ENCODE peak calls at places on chromosomes 12 and 14, in six cellular contexts. V, C, I, N, P and O are unnamed samples.

GRCh38 chr14:85599939-85600338 is 70.0 kb downstream of the FLRT2 start:
- DNase-seq in V (peak; percentile 64), C (peak; percentile 22), I (no peak), N (no peak), P (no peak), O (no peak)

GRCh38 chr12:108586306-108586705 is 11.6 kb downstream of the TMEM119 start:
- DNase-seq in V (no peak), C (no peak), I (no peak), N (no peak), P (no peak), O (no peak)

GRCh38 chr12:132253698-132254480 is 75.5 kb downstream of the GALNT9 start:
- DNase-seq in V (no peak), C (no peak), I (no peak), N (no peak), P (no peak), O (no peak)

GRCh38 chr12:32455607-32456063 is 56.3 kb downstream of the FGD4 start:
- DNase-seq in V (peak; percentile 88), C (peak; percentile 76), I (peak; percentile 45), N (peak; percentile 81), P (peak; percentile 91), O (peak; percentile 72)

GRCh38 chr12:56723352-56723751 is 1.7 kb downstream of the NACA start:
- DNase-seq in V (no peak), C (no peak), I (no peak), N (no peak), P (no peak), O (no peak)

GRCh38 chr12:32032205-32032810 is 73.1 kb downstream of the RESF1 start:
- DNase-seq in V (peak; percentile 56), C (peak; percentile 41), I (no peak), N (peak; percentile 12), P (no peak), O (no peak)

GRCh38 chr12:86137936-86138335 is 118.3 kb downstream of the MGAT4C start:
- DNase-seq in V (peak; percentile 11), C (no peak), I (peak; percentile 16), N (peak; percentile 79), P (no peak), O (no peak)

GRCh38 chr12:107108995-107109508 is 15.7 kb upstream of the CRY1 start:
- DNase-seq in V (no peak), C (no peak), I (no peak), N (no peak), P (peak; percentile 10), O (no peak)

GRCh38 chr12:5733136-5733755 is 211.8 kb downstream of the ANO2 start:
- DNase-seq in V (no peak), C (no peak), I (no peak), N (no peak), P (no peak), O (no peak)

GRCh38 chr14:95523818-95524448 is 7.5 kb upstream of the SYNE3 start:
- DNase-seq in V (peak; percentile 51), C (no peak), I (no peak), N (no peak), P (peak; percentile 31), O (no peak)

GRCh38 chr12:24057920-24058476 is 108.5 kb upstream of the SOX5 start:
- DNase-seq in V (no peak), C (no peak), I (no peak), N (no peak), P (no peak), O (no peak)

GRCh38 chr14:70021548-70021947 is 142.3 kb downstream of the SMOC1 start:
- DNase-seq in V (no peak), C (no peak), I (no peak), N (no peak), P (no peak), O (no peak)

GRCh38 chr12:40559865-40560264 is 132.4 kb upstream of the CNTN1 start:
- DNase-seq in V (no peak), C (no peak), I (no peak), N (no peak), P (no peak), O (no peak)

GRCh38 chr12:50050410-50051280 is 6.8 kb upstream of the ASIC1 start:
- DNase-seq in V (peak; percentile 75), C (peak; percentile 76), I (no peak), N (no peak), P (no peak), O (peak; percentile 77)

GRCh38 chr12:83826112-83826511 is 1086.5 kb downstream of the SLC6A15 start:
- DNase-seq in V (peak; percentile 50), C (peak; percentile 55), I (peak; percentile 22), N (peak; percentile 79), P (peak; percentile 19), O (peak; percentile 55)

DNA sequence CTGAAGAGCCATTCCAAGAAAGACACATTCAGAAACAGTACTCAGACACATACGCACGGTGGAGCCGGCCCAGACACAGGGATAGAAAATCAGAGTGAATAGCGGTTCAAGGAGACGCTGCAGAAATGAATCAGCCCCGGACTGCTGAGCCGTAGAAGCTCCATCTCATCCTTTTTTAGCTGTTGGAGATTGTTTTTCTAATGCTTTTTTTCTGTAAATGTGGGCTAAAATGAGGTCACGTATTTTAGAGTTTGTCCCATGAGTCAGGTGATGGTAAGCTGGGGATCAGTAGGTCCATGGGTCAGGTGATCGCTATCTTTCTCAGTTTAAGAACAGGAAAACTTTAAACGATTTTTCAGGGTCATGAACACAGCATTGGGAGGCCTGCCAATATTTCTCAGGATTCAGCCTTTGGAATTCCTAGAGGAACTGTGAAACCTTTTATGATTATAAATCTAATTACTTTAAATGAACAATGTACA is 202.4 kb downstream of the ITPR2 start:
- DNase-seq in V (peak; percentile 66), C (peak; percentile 50), I (no peak), N (peak; percentile 75), P (no peak), O (no peak)
- TF ChIP-seq EZH2phosphoT487 in V (no peak), C (no peak), I (no peak), N (no peak), P (no peak), O (no peak)

GRCh38 chr12:92703777-92704176 is 988 bp downstream of the PLEKHG7 start:
- DNase-seq in V (no peak), C (no peak), I (no peak), N (no peak), P (no peak), O (no peak)
- TF ChIP-seq EZH2phosphoT487 in V (no peak), C (no peak), I (no peak), N (no peak), P (no peak), O (no peak)

GRCh38 chr14:91249841-91250616 is 5.5 kb upstream of the GPR68 start:
- DNase-seq in V (peak; percentile 38), C (peak; percentile 36), I (no peak), N (peak; percentile 75), P (peak; percentile 79), O (peak; percentile 85)
- TF ChIP-seq EZH2phosphoT487 in V (no peak), C (no peak), I (no peak), N (no peak), P (no peak), O (no peak)

GRCh38 chr12:64522316-64522715 is 70.4 kb downstream of the TBK1 start:
- DNase-seq in V (peak; percentile 73), C (no peak), I (no peak), N (no peak), P (no peak), O (no peak)
- TF ChIP-seq EZH2phosphoT487 in V (no peak), C (no peak), I (no peak), N (no peak), P (no peak), O (no peak)

GRCh38 chr12:53045646-53046045 is 4.2 kb upstream of the TNS2 start:
- DNase-seq in V (peak; percentile 37), C (peak; percentile 39), I (no peak), N (no peak), P (no peak), O (no peak)
- TF ChIP-seq EZH2phosphoT487 in V (no peak), C (no peak), I (no peak), N (no peak), P (no peak), O (no peak)

DNA sequence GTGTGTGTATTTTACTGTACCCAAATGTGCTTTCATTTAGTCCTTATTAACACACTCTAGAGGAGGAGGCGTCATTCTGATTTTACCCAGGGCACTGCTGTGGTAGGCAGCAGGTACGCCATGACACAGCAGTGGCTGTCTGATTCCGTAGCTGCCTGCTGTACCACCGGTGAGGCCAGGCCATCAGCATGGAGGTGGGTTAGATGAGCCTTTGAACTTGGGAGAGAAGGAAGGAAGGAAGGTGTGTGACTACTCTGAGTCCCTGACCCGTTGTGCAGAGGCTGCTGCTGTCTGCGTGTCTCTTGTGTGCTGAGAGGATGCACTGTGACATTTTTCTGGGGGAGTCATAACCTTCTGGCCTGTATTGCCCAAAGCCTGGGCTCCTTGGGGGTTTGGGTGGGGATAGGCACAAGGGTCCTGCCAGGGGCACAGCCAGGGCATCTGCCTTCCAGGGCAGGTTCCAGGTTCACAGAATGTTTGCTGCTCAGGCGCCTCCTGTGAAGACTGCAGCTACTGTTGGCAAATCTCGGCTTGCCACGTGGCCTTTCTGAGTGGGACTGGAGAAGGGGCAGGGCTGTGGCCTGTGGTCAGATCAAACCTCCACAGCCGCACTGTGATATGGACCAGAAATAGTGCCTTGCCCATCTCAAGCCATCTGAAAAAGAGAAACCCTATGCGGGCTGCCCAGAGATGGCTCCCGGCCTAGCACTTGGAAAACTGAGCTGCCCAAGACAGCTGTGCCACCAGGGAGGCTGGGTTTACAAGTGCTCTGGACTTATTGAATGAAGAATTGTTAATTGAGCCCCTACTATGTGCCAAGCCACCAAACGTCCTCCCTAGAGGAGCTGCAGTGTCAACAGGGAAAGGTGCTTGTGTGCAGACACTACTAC is 47.1 kb downstream of the MLXIP start:
- DNase-seq in V (no peak), C (no peak), I (no peak), N (no peak), P (no peak), O (no peak)
- TF ChIP-seq EZH2phosphoT487 in V (no peak), C (no peak), I (no peak), N (no peak), P (no peak), O (no peak)

DNA sequence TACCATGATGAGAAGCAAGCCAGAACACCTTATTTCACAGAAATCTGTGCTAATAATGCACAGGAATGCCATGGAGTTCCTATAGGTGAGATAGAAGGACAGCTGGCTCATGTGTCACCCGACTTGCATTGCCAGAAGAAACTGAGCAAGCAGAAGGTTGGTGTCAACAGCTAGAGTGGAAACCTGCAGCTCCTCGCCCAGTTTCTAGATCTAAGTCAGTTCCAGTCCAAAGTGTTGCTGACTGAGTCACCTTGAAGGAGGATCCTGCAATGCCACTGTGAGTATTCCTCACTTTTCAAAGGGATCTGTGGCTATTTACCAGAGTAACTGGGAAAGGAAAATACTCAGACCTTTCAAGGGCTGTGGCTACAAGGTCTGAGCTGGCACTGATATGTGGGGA is 17.1 kb downstream of the CDKL1 start:
- DNase-seq in V (peak; percentile 5), C (no peak), I (no peak), N (no peak), P (no peak), O (no peak)
- TF ChIP-seq EZH2phosphoT487 in V (no peak), C (no peak), I (no peak), N (no peak), P (no peak), O (no peak)